ENCODE peak calls at places on chromosomes 6 and 20, in seven cellular contexts. One of them, this sample, is unnamed.

GRCh38 chr20:2104236-2104635 is 2.6 kb downstream of the STK35 start:
- DNase-seq in HCT116: no peak
- DNase-seq in K562: no peak
- DNase-seq in HepG2: no peak
- DNase-seq in H1: no peak
- DNase-seq in GM12878: no peak
- DNase-seq in WTC11: no peak
- DNase-seq in this sample: no peak

GRCh38 chr6:17987576-17988421 is at the start of gene KIF13A:
- DNase-seq in HCT116: no peak
- DNase-seq in HepG2: peak
- DNase-seq in GM12878: no peak
- DNase-seq in WTC11: peak
- DNase-seq in K562: peak
- DNase-seq in H1: peak
- DNase-seq in this sample: peak

GRCh38 chr6:87431263-87431662 is 23.5 kb downstream of the CFAP206 start:
- DNase-seq in K562: no peak
- DNase-seq in H1: no peak
- DNase-seq in GM12878: no peak
- DNase-seq in WTC11: no peak
- DNase-seq in HCT116: no peak
- DNase-seq in HepG2: no peak
- DNase-seq in this sample: no peak

GRCh38 chr6:31125162-31125561 is 4.9 kb upstream of the CDSN start:
- DNase-seq in WTC11: no peak
- DNase-seq in HCT116: no peak
- DNase-seq in HepG2: no peak
- DNase-seq in GM12878: no peak
- DNase-seq in H1: no peak
- DNase-seq in K562: no peak
- DNase-seq in this sample: no peak

GRCh38 chr6:134402372-134402984 is 84.6 kb upstream of the SGK1 start:
- DNase-seq in HCT116: no peak
- DNase-seq in H1: no peak
- DNase-seq in K562: no peak
- DNase-seq in WTC11: no peak
- DNase-seq in HepG2: no peak
- DNase-seq in GM12878: no peak
- DNase-seq in this sample: no peak

GRCh38 chr20:11302436-11302835 is 615.3 kb upstream of the BTBD3 start:
- DNase-seq in K562: no peak
- DNase-seq in H1: no peak
- DNase-seq in HCT116: no peak
- DNase-seq in WTC11: no peak
- DNase-seq in HepG2: no peak
- DNase-seq in GM12878: no peak
- DNase-seq in this sample: no peak

GRCh38 chr20:41440882-41441281 is 74.3 kb upstream of the EMILIN3 start:
- DNase-seq in HepG2: no peak
- DNase-seq in H1: no peak
- DNase-seq in K562: no peak
- DNase-seq in HCT116: no peak
- DNase-seq in GM12878: no peak
- DNase-seq in WTC11: no peak
- DNase-seq in this sample: no peak

GRCh38 chr6:34106421-34106820 is 39.5 kb downstream of the GRM4 start:
- DNase-seq in K562: no peak
- DNase-seq in HepG2: no peak
- DNase-seq in H1: no peak
- DNase-seq in GM12878: no peak
- DNase-seq in HCT116: no peak
- DNase-seq in WTC11: no peak
- DNase-seq in this sample: no peak

GRCh38 chr6:4253604-4254211 is 118.3 kb upstream of the ECI2 start:
- DNase-seq in HepG2: peak
- DNase-seq in GM12878: no peak
- DNase-seq in H1: no peak
- DNase-seq in WTC11: no peak
- DNase-seq in HCT116: peak
- DNase-seq in K562: no peak
- DNase-seq in this sample: peak

GRCh38 chr20:17823382-17824144 is 123.8 kb downstream of the BANF2 start:
- DNase-seq in H1: no peak
- DNase-seq in WTC11: no peak
- DNase-seq in K562: no peak
- DNase-seq in GM12878: no peak
- DNase-seq in HCT116: no peak
- DNase-seq in HepG2: peak
- DNase-seq in this sample: no peak

GRCh38 chr6:158047120-158047518 is 65.5 kb downstream of the SYNJ2 start:
- DNase-seq in HepG2: no peak
- DNase-seq in H1: no peak
- DNase-seq in HCT116: no peak
- DNase-seq in WTC11: no peak
- DNase-seq in GM12878: no peak
- DNase-seq in K562: no peak
- DNase-seq in this sample: no peak

GRCh38 chr20:62578294-62578897 is 63.9 kb upstream of the SLCO4A1 start:
- DNase-seq in HCT116: no peak
- DNase-seq in HepG2: peak
- DNase-seq in GM12878: no peak
- DNase-seq in K562: peak
- DNase-seq in WTC11: no peak
- DNase-seq in H1: no peak
- DNase-seq in this sample: no peak

GRCh38 chr20:62581806-62582205 is 60.5 kb upstream of the SLCO4A1 start:
- DNase-seq in K562: no peak
- DNase-seq in HepG2: no peak
- DNase-seq in GM12878: no peak
- DNase-seq in H1: no peak
- DNase-seq in WTC11: no peak
- DNase-seq in HCT116: no peak
- DNase-seq in this sample: no peak

GRCh38 chr20:62580733-62581132 is 61.6 kb upstream of the SLCO4A1 start:
- DNase-seq in WTC11: no peak
- DNase-seq in H1: no peak
- DNase-seq in GM12878: no peak
- DNase-seq in HepG2: no peak
- DNase-seq in HCT116: no peak
- DNase-seq in K562: no peak
- DNase-seq in this sample: no peak

GRCh38 chr20:62581308-62581707 is 61.0 kb upstream of the SLCO4A1 start:
- DNase-seq in WTC11: no peak
- DNase-seq in HCT116: no peak
- DNase-seq in K562: no peak
- DNase-seq in H1: no peak
- DNase-seq in HepG2: no peak
- DNase-seq in GM12878: no peak
- DNase-seq in this sample: no peak

DNA sequence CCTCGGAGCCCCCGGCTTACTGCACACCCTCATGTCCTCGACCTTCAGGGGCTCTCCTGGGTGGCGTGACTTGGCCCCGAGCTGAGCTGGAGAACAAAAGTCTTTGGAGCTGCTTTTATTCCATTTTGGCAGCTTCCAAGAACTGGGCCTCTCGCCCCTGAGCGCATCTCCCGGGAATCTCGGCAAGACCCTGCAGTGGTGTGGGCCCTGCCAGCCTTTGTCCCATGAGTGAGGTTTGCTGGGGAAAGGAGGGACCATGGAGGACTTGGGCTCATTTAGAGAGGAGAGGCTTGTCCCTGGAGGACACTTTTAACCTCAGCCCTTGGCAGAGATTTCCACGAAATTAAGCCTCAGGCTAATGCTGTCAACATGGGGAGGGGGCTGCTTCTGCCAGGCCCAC is 62.3 kb upstream of the SLCO4A1 start:
- DNase-seq in HepG2: no peak
- DNase-seq in WTC11: no peak
- DNase-seq in H1: no peak
- DNase-seq in HCT116: no peak
- DNase-seq in GM12878: no peak
- DNase-seq in K562: no peak
- DNase-seq in this sample: no peak
- TF ChIP-seq SP1 in HepG2: no peak
- TF ChIP-seq SP1 in WTC11: no peak
- TF ChIP-seq SP1 in H1: no peak
- TF ChIP-seq SP1 in HCT116: no peak
- TF ChIP-seq SP1 in GM12878: no peak
- TF ChIP-seq SP1 in K562: no peak
- TF ChIP-seq SP1 in this sample: no peak

GRCh38 chr20:1086273-1087213 is 31.9 kb upstream of the PSMF1 start:
- DNase-seq in GM12878: no peak
- DNase-seq in K562: no peak
- DNase-seq in HCT116: no peak
- DNase-seq in WTC11: no peak
- DNase-seq in HepG2: no peak
- DNase-seq in H1: no peak
- DNase-seq in this sample: no peak

GRCh38 chr20:1085515-1086272 is 32.7 kb upstream of the PSMF1 start:
- DNase-seq in HepG2: no peak
- DNase-seq in HCT116: no peak
- DNase-seq in WTC11: no peak
- DNase-seq in K562: peak
- DNase-seq in GM12878: no peak
- DNase-seq in H1: no peak
- DNase-seq in this sample: no peak

GRCh38 chr20:1083431-1084080 is 34.8 kb upstream of the PSMF1 start:
- DNase-seq in GM12878: peak
- DNase-seq in H1: no peak
- DNase-seq in WTC11: no peak
- DNase-seq in HCT116: no peak
- DNase-seq in K562: no peak
- DNase-seq in HepG2: no peak
- DNase-seq in this sample: no peak

GRCh38 chr20:1087311-1087710 is 31.1 kb upstream of the PSMF1 start:
- DNase-seq in WTC11: no peak
- DNase-seq in K562: no peak
- DNase-seq in H1: no peak
- DNase-seq in GM12878: no peak
- DNase-seq in HCT116: no peak
- DNase-seq in HepG2: no peak
- DNase-seq in this sample: no peak
- TF ChIP-seq SP1 in WTC11: no peak
- TF ChIP-seq SP1 in K562: no peak
- TF ChIP-seq SP1 in H1: no peak
- TF ChIP-seq SP1 in GM12878: no peak
- TF ChIP-seq SP1 in HCT116: no peak
- TF ChIP-seq SP1 in HepG2: no peak
- TF ChIP-seq SP1 in this sample: no peak

GRCh38 chr6:80165819-80166218 is 59.3 kb downstream of the BCKDHB start:
- DNase-seq in K562: no peak
- DNase-seq in HCT116: no peak
- DNase-seq in H1: no peak
- DNase-seq in GM12878: no peak
- DNase-seq in WTC11: no peak
- DNase-seq in HepG2: no peak
- DNase-seq in this sample: no peak

GRCh38 chr6:80165143-80165542 is 58.7 kb downstream of the BCKDHB start:
- DNase-seq in H1: no peak
- DNase-seq in HepG2: no peak
- DNase-seq in GM12878: peak
- DNase-seq in HCT116: no peak
- DNase-seq in K562: no peak
- DNase-seq in WTC11: no peak
- DNase-seq in this sample: no peak

GRCh38 chr6:80173411-80173810 is 66.9 kb downstream of the BCKDHB start:
- DNase-seq in HepG2: no peak
- DNase-seq in WTC11: no peak
- DNase-seq in K562: no peak
- DNase-seq in H1: no peak
- DNase-seq in GM12878: no peak
- DNase-seq in HCT116: no peak
- DNase-seq in this sample: no peak

GRCh38 chr6:80174931-80175572 is 68.6 kb downstream of the BCKDHB start:
- DNase-seq in K562: no peak
- DNase-seq in GM12878: no peak
- DNase-seq in WTC11: no peak
- DNase-seq in HCT116: no peak
- DNase-seq in HepG2: no peak
- DNase-seq in H1: no peak
- DNase-seq in this sample: no peak

DNA sequence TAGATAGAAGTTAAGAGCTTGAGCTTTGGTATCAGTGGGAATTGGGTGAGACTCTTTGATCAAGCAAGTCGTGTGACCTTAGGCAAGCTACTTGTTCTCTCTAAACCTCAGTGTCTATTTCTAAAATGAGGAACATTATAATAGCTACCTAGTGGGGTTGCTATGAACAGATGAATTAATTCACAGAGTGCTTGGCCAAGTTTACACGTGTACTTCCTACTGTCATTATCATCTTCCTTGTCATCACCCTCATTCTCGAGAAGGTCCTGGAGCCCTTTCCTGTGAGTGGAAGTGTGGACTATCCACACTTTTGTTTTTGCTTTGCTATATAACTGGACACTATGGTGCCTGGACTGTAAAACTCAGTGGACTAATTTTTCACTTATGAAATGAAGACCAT is 64.0 kb downstream of the BCKDHB start:
- DNase-seq in GM12878: no peak
- DNase-seq in K562: no peak
- DNase-seq in HCT116: no peak
- DNase-seq in H1: no peak
- DNase-seq in HepG2: no peak
- DNase-seq in WTC11: no peak
- DNase-seq in this sample: no peak
- TF ChIP-seq SP1 in GM12878: no peak
- TF ChIP-seq SP1 in K562: no peak
- TF ChIP-seq SP1 in HCT116: no peak
- TF ChIP-seq SP1 in H1: no peak
- TF ChIP-seq SP1 in HepG2: no peak
- TF ChIP-seq SP1 in WTC11: no peak
- TF ChIP-seq SP1 in this sample: no peak

DNA sequence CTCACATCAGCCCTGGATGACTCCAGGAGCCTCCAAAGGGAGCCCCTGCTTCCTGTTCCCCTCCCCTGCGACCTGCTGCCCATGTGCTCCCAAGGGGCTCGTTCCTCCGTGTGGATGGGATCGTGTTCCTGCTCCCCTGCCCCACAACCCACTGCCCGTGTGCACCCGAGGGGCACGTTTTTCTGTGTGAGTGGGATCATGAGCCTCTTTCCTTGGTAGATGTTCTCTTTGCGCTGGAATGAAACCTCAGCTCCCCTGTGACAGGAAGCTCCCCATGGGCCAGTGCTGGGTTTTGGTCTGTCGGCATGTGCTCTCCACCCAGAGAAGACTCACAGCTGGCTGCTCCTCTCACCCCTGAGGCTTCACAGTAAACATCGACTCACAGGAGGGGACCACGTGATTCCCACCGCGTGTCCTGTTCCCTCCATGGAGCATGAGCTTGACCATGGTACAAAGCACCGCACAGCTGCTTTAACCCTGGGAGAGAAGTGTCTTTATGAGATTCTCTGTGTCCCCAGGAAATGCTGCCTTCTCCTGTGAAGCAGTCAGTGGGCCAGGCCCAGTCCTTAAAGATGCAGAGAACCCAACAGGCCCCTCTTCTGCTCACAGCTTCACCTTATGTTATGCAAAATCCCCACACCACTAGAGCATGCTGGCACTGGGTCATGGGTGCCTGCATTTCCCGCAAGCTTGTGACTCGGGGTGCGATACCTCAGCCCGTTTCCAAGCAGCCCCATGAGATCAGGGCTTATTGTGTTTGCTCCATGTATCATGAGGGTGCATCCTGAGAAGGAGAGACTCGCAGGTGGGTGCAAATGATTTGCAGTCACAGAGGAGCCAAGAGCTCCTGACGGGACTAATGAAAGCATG is 215.1 kb downstream of the ERMARD start:
- DNase-seq in H1: peak
- DNase-seq in GM12878: no peak
- DNase-seq in HepG2: no peak
- DNase-seq in WTC11: no peak
- DNase-seq in K562: no peak
- DNase-seq in HCT116: no peak
- DNase-seq in this sample: no peak
- TF ChIP-seq SP1 in H1: no peak
- TF ChIP-seq SP1 in GM12878: no peak
- TF ChIP-seq SP1 in HepG2: no peak
- TF ChIP-seq SP1 in WTC11: no peak
- TF ChIP-seq SP1 in K562: no peak
- TF ChIP-seq SP1 in HCT116: no peak
- TF ChIP-seq SP1 in this sample: no peak

This sample was measured in HEK293T.